ENCODE peak calls at places on chromosomes 13 and 19, in ten cellular contexts. R is adrenal gland, T is GM23248, G is colonic mucosa, V is astrocyte, C is breast epithelium, J is tibial artery, F is endodermal cell, S is IMR-90, B is body of pancreas. N is an unnamed sample.

GRCh38 chr13:40777166-40777956 is 6.4 kb upstream of the MRPS31 start:
- DNase-seq in R (peak), T (peak), G (peak), V (peak), C (no peak), J (no peak), F (peak), S (peak), B (peak), N (no peak)

GRCh38 chr19:56838930-56839664 is 1.4 kb downstream of the PEG3 start:
- DNase-seq in R (peak), T (peak), G (peak), V (peak), C (peak), J (peak), F (no peak), S (no peak), B (peak), N (peak)

GRCh38 chr13:73235385-73235784 is 176.6 kb downstream of the KLF5 start:
- DNase-seq in R (no peak), T (no peak), G (no peak), V (peak), C (peak), J (no peak), F (no peak), S (no peak), B (no peak), N (no peak)

GRCh38 chr13:36131215-36131930 is at the start of gene DCLK1:
- DNase-seq in R (no peak), T (peak), G (peak), V (no peak), C (no peak), J (peak), F (peak), S (no peak), B (peak), N (peak)

GRCh38 chr19:58409010-58409790 is 751 bp downstream of the ZNF584 start:
- DNase-seq in R (peak), T (peak), G (no peak), V (no peak), C (peak), J (no peak), F (peak), S (peak), B (no peak), N (no peak)

GRCh38 chr13:43374621-43375020 is 351.2 kb downstream of the DNAJC15 start:
- DNase-seq in R (no peak), T (peak), G (no peak), V (peak), C (no peak), J (no peak), F (no peak), S (peak), B (no peak), N (no peak)

GRCh38 chr19:13796301-13797057 is 1.2 kb downstream of the ZSWIM4 start:
- DNase-seq in R (peak), T (peak), G (peak), V (peak), C (peak), J (peak), F (peak), S (peak), B (peak), N (peak)

GRCh38 chr19:35045667-35046300 is 4.3 kb downstream of the HPN start:
- DNase-seq in R (no peak), T (peak), G (no peak), V (no peak), C (no peak), J (peak), F (peak), S (peak), B (peak), N (no peak)

GRCh38 chr13:113584870-113585671 is 518 bp downstream of the TFDP1 start:
- DNase-seq in R (peak), T (peak), G (peak), V (no peak), C (peak), J (peak), F (peak), S (no peak), B (peak), N (no peak)

GRCh38 chr19:54189020-54189667 is at the start of gene MBOAT7:
- DNase-seq in R (no peak), T (no peak), G (no peak), V (no peak), C (no peak), J (no peak), F (no peak), S (no peak), B (no peak), N (no peak)

GRCh38 chr13:29210676-29211075 is 384.8 kb downstream of the SLC7A1 start:
- DNase-seq in R (no peak), T (no peak), G (no peak), V (no peak), C (no peak), J (no peak), F (no peak), S (no peak), B (no peak), N (no peak)

GRCh38 chr13:78341032-78341431 is 262.3 kb downstream of the POU4F1 start:
- DNase-seq in R (no peak), T (no peak), G (no peak), V (no peak), C (no peak), J (no peak), F (no peak), S (no peak), B (no peak), N (no peak)

GRCh38 chr19:1102407-1103106 is 1.2 kb upstream of the GPX4 start:
- DNase-seq in R (peak), T (peak), G (peak), V (peak), C (no peak), J (peak), F (no peak), S (peak), B (peak), N (peak)

GRCh38 chr13:102768914-102769313 is 4.7 kb downstream of the TEX30 start:
- DNase-seq in R (no peak), T (no peak), G (no peak), V (no peak), C (no peak), J (no peak), F (no peak), S (no peak), B (no peak), N (no peak)

GRCh38 chr13:102771298-102772041 is 2.1 kb downstream of the TEX30 start:
- DNase-seq in R (no peak), T (no peak), G (no peak), V (no peak), C (no peak), J (no peak), F (no peak), S (no peak), B (no peak), N (no peak)

GRCh38 chr13:102772042-102772425 is 1.6 kb downstream of the TEX30 start:
- DNase-seq in R (no peak), T (no peak), G (no peak), V (no peak), C (no peak), J (no peak), F (no peak), S (no peak), B (no peak), N (no peak)

GRCh38 chr13:102770435-102770834 is 3.2 kb downstream of the TEX30 start:
- DNase-seq in R (no peak), T (no peak), G (no peak), V (no peak), C (no peak), J (no peak), F (no peak), S (no peak), B (no peak), N (no peak)

DNA sequence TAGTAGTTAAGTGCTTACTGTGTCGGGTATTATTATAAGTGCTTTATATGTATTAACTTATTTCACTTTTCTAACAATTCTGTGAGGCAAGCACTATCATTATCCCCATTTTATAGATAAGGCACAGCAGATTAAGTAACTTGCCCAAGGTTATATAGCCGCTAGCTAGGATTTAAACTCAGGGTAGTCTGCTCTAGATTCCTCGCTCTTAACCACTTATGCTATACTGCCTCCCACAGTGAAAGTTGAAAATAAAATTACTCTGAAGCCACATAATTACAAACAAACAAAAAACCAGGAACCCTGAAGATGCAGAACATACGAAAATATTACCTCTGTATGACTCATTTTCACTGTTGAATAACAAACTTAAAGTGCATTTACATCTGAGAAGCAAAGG is 3.9 kb downstream of the TEX30 start:
- DNase-seq in R (no peak), T (no peak), G (no peak), V (no peak), C (no peak), J (no peak), F (no peak), S (peak), B (no peak), N (no peak)
- H3K4me3 ChIP-seq in R (no peak), T (no peak), G (no peak), V (no peak), C (no peak), J (no peak), F (no peak), S (no peak), B (no peak), N (no peak)

GRCh38 chr13:51044023-51044665 is 66.9 kb downstream of the C13orf42 start:
- DNase-seq in R (no peak), T (no peak), G (no peak), V (no peak), C (no peak), J (no peak), F (peak), S (no peak), B (no peak), N (no peak)

GRCh38 chr13:51045450-51045849 is 65.6 kb downstream of the C13orf42 start:
- DNase-seq in R (no peak), T (no peak), G (no peak), V (no peak), C (no peak), J (no peak), F (peak), S (no peak), B (no peak), N (no peak)

GRCh38 chr13:51041126-51041525 is 69.9 kb downstream of the C13orf42 start:
- DNase-seq in R (no peak), T (no peak), G (no peak), V (peak), C (no peak), J (no peak), F (peak), S (no peak), B (no peak), N (no peak)

GRCh38 chr13:51040431-51040830 is 70.6 kb downstream of the C13orf42 start:
- DNase-seq in R (no peak), T (no peak), G (no peak), V (no peak), C (no peak), J (no peak), F (peak), S (no peak), B (no peak), N (no peak)

GRCh38 chr13:51041710-51042109 is 69.4 kb downstream of the C13orf42 start:
- DNase-seq in R (no peak), T (no peak), G (no peak), V (no peak), C (no peak), J (no peak), F (peak), S (no peak), B (no peak), N (no peak)
- H3K27ac ChIP-seq in R (no peak), T (no peak), G (no peak), V (no peak), C (no peak), J (no peak), F (no peak), S (no peak), B (no peak), N (no peak)

DNA sequence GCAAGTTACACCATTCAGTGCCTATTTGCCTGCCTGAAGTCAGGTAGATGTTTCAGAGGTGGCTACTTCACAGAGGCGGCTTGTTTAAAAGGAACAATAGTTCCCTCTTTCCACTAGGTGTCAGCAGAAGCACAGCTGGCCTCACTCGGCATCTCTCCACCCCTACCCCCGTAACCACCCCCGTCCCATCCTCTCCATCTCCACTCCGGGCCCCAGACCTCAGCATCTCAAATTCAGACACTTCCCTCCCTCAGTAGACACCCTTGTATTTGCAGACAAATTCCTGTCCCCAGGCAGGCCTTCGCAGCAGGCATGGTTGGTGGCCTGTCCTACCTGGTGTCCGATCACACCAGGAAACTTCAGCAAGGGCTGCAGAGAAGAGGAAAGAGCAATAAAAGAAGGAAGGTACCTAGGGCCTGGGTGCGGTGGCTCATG is 9.1 kb upstream of the DPP9 start:
- DNase-seq in R (peak), T (peak), G (peak), V (no peak), C (no peak), J (no peak), F (peak), S (peak), B (peak), N (no peak)
- H3K4me3 ChIP-seq in R (no peak), T (peak), G (no peak), V (no peak), C (no peak), J (no peak), F (no peak), S (no peak), B (no peak), N (no peak)

GRCh38 chr19:5329141-5329540 is 11.5 kb downstream of the PTPRS start:
- DNase-seq in R (no peak), T (no peak), G (no peak), V (no peak), C (no peak), J (no peak), F (no peak), S (no peak), B (no peak), N (no peak)
- H3K27ac ChIP-seq in R (no peak), T (no peak), G (no peak), V (no peak), C (no peak), J (no peak), F (no peak), S (no peak), B (no peak), N (no peak)

N was measured in gastrocnemius medialis.